ENCODE peak calls at places on chromosome 15, in eight cellular contexts. I is choroid plexus epithelial cell, W is astrocyte, N is AG04450, Y is osteoblast, C is GM13976, D is neural crest cell, J is GM12878. O is an unnamed sample.

GRCh38 chr15:31327674-31328424 is 1.2 kb downstream of the KLF13 start:
- DNase-seq in I (peak; percentile 50), W (no peak), N (no peak), Y (peak; percentile 95), C (peak; percentile 67), D (peak; percentile 26), J (no peak), O (no peak)

GRCh38 chr15:96170616-96171270 is 159.8 kb upstream of the NR2F2 start:
- DNase-seq in I (no peak), W (no peak), N (no peak), Y (no peak), C (no peak), D (no peak), J (no peak), O (no peak)

GRCh38 chr15:65338366-65338765 is 33.9 kb downstream of the RNU5B-1 start:
- DNase-seq in I (no peak), W (no peak), N (no peak), Y (no peak), C (no peak), D (no peak), J (no peak), O (peak; percentile 5)

GRCh38 chr15:95826388-95826781 is 504.1 kb upstream of the NR2F2 start:
- DNase-seq in I (no peak), W (no peak), N (no peak), Y (no peak), C (no peak), D (no peak), J (no peak), O (no peak)

GRCh38 chr15:65194826-65195541 is 9.8 kb upstream of the CLPX start:
- DNase-seq in I (peak; percentile 56), W (no peak), N (no peak), Y (no peak), C (no peak), D (no peak), J (no peak), O (no peak)

GRCh38 chr15:99440029-99440428 is 125.8 kb upstream of the MEF2A start:
- DNase-seq in I (no peak), W (no peak), N (no peak), Y (no peak), C (peak; percentile 15), D (no peak), J (no peak), O (no peak)

GRCh38 chr15:96115642-96116041 is 214.9 kb upstream of the NR2F2 start:
- DNase-seq in I (peak; percentile 89), W (peak; percentile 87), N (peak; percentile 18), Y (peak; percentile 46), C (no peak), D (no peak), J (no peak), O (no peak)

GRCh38 chr15:77905301-77905920 is 172.1 kb downstream of the TBC1D2B start:
- DNase-seq in I (no peak), W (no peak), N (no peak), Y (peak; percentile 23), C (no peak), D (no peak), J (no peak), O (peak; percentile 80)

GRCh38 chr15:99126195-99126594 is 21.3 kb downstream of the SYNM start:
- DNase-seq in I (no peak), W (no peak), N (no peak), Y (no peak), C (no peak), D (no peak), J (no peak), O (peak; percentile 67)

GRCh38 chr15:72354496-72354895 is 21.3 kb downstream of the HEXA start:
- DNase-seq in I (no peak), W (no peak), N (no peak), Y (no peak), C (no peak), D (no peak), J (no peak), O (no peak)

GRCh38 chr15:90769375-90769774 is 52.2 kb downstream of the BLM start:
- DNase-seq in I (no peak), W (no peak), N (no peak), Y (no peak), C (no peak), D (no peak), J (no peak), O (no peak)

GRCh38 chr15:41936649-41937567 is 35.4 kb downstream of the EHD4 start:
- DNase-seq in I (peak; percentile 61), W (peak; percentile 77), N (no peak), Y (no peak), C (peak; percentile 61), D (no peak), J (no peak), O (no peak)

GRCh38 chr15:95405447-95405846 is 925.1 kb upstream of the NR2F2 start:
- DNase-seq in I (peak; percentile 94), W (peak; percentile 39), N (peak; percentile 13), Y (no peak), C (no peak), D (no peak), J (no peak), O (no peak)

DNA sequence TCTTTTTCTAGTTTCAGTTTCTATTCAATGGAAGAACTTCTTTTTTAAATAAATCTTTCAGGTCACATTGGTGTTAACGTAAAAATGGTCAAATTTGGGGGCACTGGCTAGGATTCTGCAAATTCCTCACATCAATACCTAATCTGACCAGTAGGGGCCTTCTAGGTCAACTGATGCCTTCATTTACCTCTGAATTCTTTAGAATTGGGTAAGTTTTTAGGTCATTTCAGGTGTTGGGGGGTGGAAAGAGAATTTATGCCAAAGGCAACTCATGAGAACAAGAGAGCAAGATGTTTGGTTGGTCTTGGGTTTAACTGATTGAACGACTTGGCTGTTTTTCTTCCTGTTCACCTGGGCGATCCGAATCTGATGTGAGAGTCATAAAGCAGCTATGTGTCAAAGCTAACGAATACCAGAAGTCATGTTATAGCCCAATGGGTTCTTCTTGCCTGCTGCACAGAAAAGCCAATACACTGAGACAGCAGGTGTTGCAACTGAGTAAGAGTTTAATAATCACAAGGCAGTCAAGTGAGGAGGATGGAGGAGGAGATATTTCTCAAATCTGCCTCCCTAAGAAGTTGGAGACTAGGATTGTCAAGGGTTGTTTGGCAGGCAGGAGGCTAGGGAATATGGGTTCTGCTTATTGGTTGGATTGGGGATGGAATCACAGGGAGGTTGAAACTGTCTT is 15.3 kb downstream of the LRRC49 start:
- DNase-seq in I (no peak), W (no peak), N (no peak), Y (no peak), C (no peak), D (no peak), J (no peak), O (no peak)
- TF ChIP-seq CTCF in I (peak; percentile 21), W (no peak), N (peak; percentile 29), Y (no peak), C (no peak), D (peak; percentile 54), J (peak; percentile 36), O (peak; percentile 52)

DNA sequence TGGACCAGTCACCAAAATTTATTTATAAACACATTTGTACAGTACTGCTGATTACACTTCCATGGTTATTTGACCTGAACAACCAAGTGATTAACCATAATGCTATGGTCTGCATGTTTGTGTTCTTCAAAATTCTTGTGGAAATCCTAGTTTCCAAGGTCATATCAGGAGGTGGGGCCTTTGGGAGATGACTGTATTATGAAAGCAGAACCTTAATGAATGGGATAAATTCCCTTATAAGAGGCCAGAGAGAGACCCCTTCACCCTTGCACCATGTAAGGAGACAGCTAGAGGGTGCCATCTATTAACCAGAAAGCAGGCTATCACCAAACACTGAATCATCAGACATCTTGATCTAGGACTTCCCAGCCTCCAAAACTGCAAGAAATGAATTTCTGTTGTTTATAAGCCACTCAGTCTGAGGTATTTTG is 1.9 kb downstream of the SCAPER start:
- DNase-seq in I (peak; percentile 61), W (peak; percentile 53), N (peak; percentile 26), Y (no peak), C (peak; percentile 44), D (no peak), J (peak; percentile 15), O (no peak)
- TF ChIP-seq CTCF in I (peak; percentile 57), W (no peak), N (peak; percentile 40), Y (peak; percentile 40), C (peak; percentile 50), D (peak; percentile 37), J (peak; percentile 44), O (peak; percentile 52)

GRCh38 chr15:56053046-56053400 is 59.6 kb upstream of the NEDD4 start:
- DNase-seq in I (no peak), W (no peak), N (no peak), Y (no peak), C (no peak), D (no peak), J (no peak), O (no peak)
- TF ChIP-seq CTCF in I (no peak), W (no peak), N (no peak), Y (no peak), C (no peak), D (no peak), J (no peak), O (peak; percentile 7)

DNA sequence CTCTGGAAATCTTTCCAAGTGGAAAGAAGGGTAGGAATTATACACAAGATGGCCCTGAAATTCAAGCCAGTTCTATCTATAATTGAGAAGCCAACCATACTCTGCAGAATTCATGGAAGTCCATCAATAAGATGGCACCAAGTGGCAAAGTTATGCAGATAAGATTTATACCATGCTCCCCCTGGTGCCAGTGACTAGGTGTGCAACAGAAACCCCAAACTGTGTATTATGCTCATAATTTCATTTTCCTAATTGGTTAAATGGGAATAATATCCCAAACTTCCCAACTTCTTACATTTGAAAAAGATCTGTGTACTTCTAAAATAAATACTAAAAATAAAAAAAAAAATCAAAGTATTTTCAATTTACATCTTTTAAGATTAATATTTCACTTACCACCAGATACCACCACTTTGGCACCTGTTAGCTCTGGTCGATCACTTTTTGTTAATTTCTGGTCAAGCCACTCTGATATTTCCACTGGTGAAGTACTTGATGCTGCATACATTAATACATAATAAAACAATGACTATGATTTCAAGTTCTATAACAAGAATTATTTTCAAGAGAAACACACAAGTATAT is 25.9 kb downstream of the ETFA start:
- DNase-seq in I (peak; percentile 36), W (no peak), N (no peak), Y (peak; percentile 43), C (no peak), D (no peak), J (no peak), O (no peak)
- TF ChIP-seq CTCF in I (peak; percentile 71), W (peak; percentile 46), N (peak; percentile 63), Y (peak; percentile 59), C (peak; percentile 8), D (peak; percentile 58), J (peak; percentile 48), O (peak; percentile 77)

GRCh38 chr15:61857169-61857829 is 202.9 kb downstream of the VPS13C start:
- DNase-seq in I (no peak), W (no peak), N (no peak), Y (no peak), C (no peak), D (no peak), J (no peak), O (no peak)

GRCh38 chr15:61853195-61853594 is 207.1 kb downstream of the VPS13C start:
- DNase-seq in I (no peak), W (no peak), N (no peak), Y (no peak), C (no peak), D (no peak), J (no peak), O (no peak)

GRCh38 chr15:61861962-61862361 is 198.3 kb downstream of the VPS13C start:
- DNase-seq in I (no peak), W (no peak), N (no peak), Y (no peak), C (no peak), D (no peak), J (no peak), O (no peak)

GRCh38 chr15:61856295-61856694 is 204.0 kb downstream of the VPS13C start:
- DNase-seq in I (no peak), W (no peak), N (no peak), Y (no peak), C (no peak), D (no peak), J (no peak), O (no peak)
- TF ChIP-seq CTCF in I (no peak), W (no peak), N (no peak), Y (peak; percentile 11), C (no peak), D (peak; percentile 27), J (no peak), O (peak; percentile 18)